ENCODE peak calls at places on chromosomes 16 and 17, in four cellular contexts. D is AG09309, B is cardiac muscle cell, H is SW 1271. K is an unnamed sample.

GRCh38 chr17:27741361-27741861 is 58.9 kb downstream of the NOS2 start:
- DNase-seq in B (no peak), H (no peak), D (no peak), K (no peak)

GRCh38 chr16:79042886-79043285 is 557.7 kb downstream of the MAF start:
- DNase-seq in D (no peak), B (no peak), H (no peak), K (no peak)

GRCh38 chr17:35947156-35947585 is 3.7 kb upstream of the LYZL6 start:
- DNase-seq in D (no peak), B (peak), H (no peak), K (no peak)

GRCh38 chr17:40750391-40750790 is 4.7 kb downstream of the KRT25 start:
- DNase-seq in B (no peak), H (no peak), D (no peak), K (no peak)

GRCh38 chr17:63490321-63490720 is 13.5 kb downstream of the ACE start:
- DNase-seq in B (no peak), H (no peak), D (no peak), K (no peak)

GRCh38 chr17:11805952-11806351 is 191.3 kb downstream of the ZNF18 start:
- DNase-seq in H (no peak), B (no peak), D (no peak), K (no peak)

GRCh38 chr17:27155866-27156265 is 138.0 kb upstream of the WSB1 start:
- DNase-seq in H (no peak), D (no peak), B (no peak), K (no peak)

GRCh38 chr17:56121661-56122060 is 31.6 kb upstream of the ANKFN1 start:
- DNase-seq in H (no peak), B (no peak), D (no peak), K (no peak)

GRCh38 chr17:6514371-6514770 is 42.0 kb downstream of the PITPNM3 start:
- DNase-seq in B (no peak), D (no peak), H (no peak), K (no peak)

GRCh38 chr17:5139454-5139725 is 23.6 kb downstream of the USP6 start:
- DNase-seq in D (no peak), B (no peak), H (no peak), K (no peak)